ENCODE peak calls at places on chromosomes 12 and 14, in seven cellular contexts. K is stimulated activated CD4-positive, alpha-beta T cell treated with anti-CD3 and anti-CD28 coated beads, Interleukin-15, amount 100 ng/mL, for 1 hour; W is T-helper 9 cell; P is transverse colon; M is stimulated activated CD8-positive, alpha-beta memory T cell treated with anti-CD3 and anti-CD28 coated beads, Interleukin-7, amount 100 ng/mL, for 1 hour; L is psoas muscle; S is T-helper 1 cell. X is an unnamed sample.

GRCh38 chr14:101050901-101051490 is 147.5 kb upstream of the RTL1 start:
- DNase-seq in P (no peak), W (no peak), S (no peak), K (no peak), M (no peak), L (peak; percentile 3), X (no peak)

GRCh38 chr12:79373896-79374499 is 316.8 kb downstream of the PAWR start:
- DNase-seq in W (no peak), K (no peak), M (no peak), S (no peak), L (no peak), P (no peak), X (no peak)

GRCh38 chr12:121812921-121813896 is 9.4 kb downstream of the SETD1B start:
- DNase-seq in W (no peak), P (no peak), S (peak; percentile 33), M (no peak), K (no peak), L (peak; percentile 15), X (peak; percentile 69)

GRCh38 chr14:79331820-79332219 is 879.5 kb downstream of the DIO2 start:
- DNase-seq in M (no peak), L (no peak), K (no peak), S (no peak), W (no peak), P (no peak), X (no peak)

GRCh38 chr12:15996254-15996653 is 85.1 kb downstream of the DERA start:
- DNase-seq in P (peak; percentile 38), M (no peak), S (no peak), K (no peak), W (no peak), L (no peak), X (no peak)

GRCh38 chr14:101506921-101507300 is 54.4 kb upstream of the DIO3 start:
- DNase-seq in K (no peak), S (no peak), M (no peak), L (no peak), W (no peak), P (peak; percentile 5), X (peak; percentile 17)

GRCh38 chr14:63727231-63727735 is 582 bp downstream of the SGPP1 start:
- DNase-seq in K (no peak), P (peak; percentile 33), L (peak; percentile 52), S (peak; percentile 28), W (peak; percentile 10), M (no peak), X (peak; percentile 36)

GRCh38 chr12:51823875-51824565 is 24.5 kb downstream of the FIGNL2 start:
- DNase-seq in W (no peak), M (no peak), K (no peak), P (peak; percentile 34), L (no peak), S (peak; percentile 28), X (peak; percentile 51)

GRCh38 chr12:24864796-24865125 is 84.1 kb downstream of the BCAT1 start:
- DNase-seq in W (no peak), K (no peak), M (no peak), P (no peak), S (no peak), L (no peak), X (no peak)

GRCh38 chr12:116057356-116057755 is 220.1 kb downstream of the MED13L start:
- DNase-seq in P (no peak), S (no peak), M (no peak), L (no peak), W (no peak), K (no peak), X (no peak)

X was measured in stomach.